ENCODE peak calls at places on chromosomes 3 and 15, in five cellular contexts. B is HepG2, A is K562, H is H1, Y is HCT116. W is an unnamed sample.

GRCh38 chr15:72982750-72983149 is 69.5 kb upstream of the NEO1 start:
- DNase-seq in Y (no peak), H (no peak), A (no peak), B (no peak), W (no peak)

GRCh38 chr3:158920375-158920774 is 118.5 kb downstream of the MFSD1 start:
- DNase-seq in Y (no peak), H (no peak), B (no peak), A (no peak), W (no peak)

GRCh38 chr3:170414202-170414663 is 4.4 kb upstream of the CLDN11 start:
- DNase-seq in A (peak), H (no peak), B (peak), Y (peak), W (peak)

GRCh38 chr3:136022518-136023263 is 57.2 kb downstream of the PPP2R3A start:
- DNase-seq in Y (no peak), A (no peak), H (no peak), B (no peak), W (no peak)

GRCh38 chr15:72141171-72142084 is 23.2 kb downstream of the SENP8 start:
- DNase-seq in H (no peak), A (no peak), B (peak), Y (no peak), W (peak)

GRCh38 chr3:45182915-45183881 is 37.0 kb upstream of the CDCP1 start:
- DNase-seq in B (peak), A (peak), H (peak), Y (peak), W (no peak)

GRCh38 chr3:188006726-188007393 is 147.1 kb upstream of the LPP start:
- DNase-seq in B (no peak), A (no peak), H (no peak), Y (no peak), W (no peak)

GRCh38 chr3:136547293-136547692 is 204.9 kb downstream of the STAG1 start:
- DNase-seq in H (no peak), Y (no peak), A (no peak), B (no peak), W (peak)

GRCh38 chr3:112848196-112848595 is 1.5 kb upstream of the CD200R1L start:
- DNase-seq in H (no peak), Y (no peak), B (no peak), A (no peak), W (no peak)

DNA sequence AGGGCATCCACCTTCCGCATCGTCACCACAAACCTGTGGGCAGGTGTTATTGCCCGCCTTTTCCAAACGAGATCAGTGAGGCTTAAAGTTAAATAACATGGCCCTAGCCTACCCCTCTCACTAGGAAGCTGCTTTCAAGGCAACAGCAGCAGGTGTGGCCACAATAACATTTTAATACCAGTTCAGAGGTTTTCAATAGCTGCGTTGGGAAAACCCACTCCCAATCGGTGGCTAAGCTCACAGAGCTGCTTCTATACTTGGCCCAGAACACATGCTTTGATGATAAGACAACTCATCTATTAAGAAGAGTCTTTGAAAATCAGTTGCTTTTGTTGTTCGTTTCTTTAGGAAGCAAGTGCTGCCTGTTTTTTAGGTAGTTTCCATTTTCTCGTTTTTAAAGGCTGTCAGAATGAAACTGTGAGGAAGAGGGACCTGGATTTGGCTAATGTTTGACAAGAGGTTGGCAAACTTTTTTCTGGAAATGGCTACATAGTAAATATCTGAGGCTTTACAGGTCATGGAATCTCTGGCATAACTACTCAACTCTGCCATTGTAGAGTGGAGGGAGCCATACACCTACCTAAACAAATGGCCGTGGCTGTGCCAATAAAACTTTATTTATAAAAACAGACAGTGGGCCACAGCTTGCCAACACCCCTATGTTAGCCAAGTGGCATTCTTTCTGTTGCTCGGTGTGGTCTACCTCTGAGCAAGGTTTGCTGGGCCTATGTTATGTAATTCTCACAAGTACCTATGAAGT is 179.6 kb downstream of the FEZF2 start:
- DNase-seq in B (no peak), H (no peak), Y (no peak), A (no peak), W (no peak)
- TF ChIP-seq SRF in B (no peak), H (no peak), Y (no peak), A (no peak), W (no peak)

DNA sequence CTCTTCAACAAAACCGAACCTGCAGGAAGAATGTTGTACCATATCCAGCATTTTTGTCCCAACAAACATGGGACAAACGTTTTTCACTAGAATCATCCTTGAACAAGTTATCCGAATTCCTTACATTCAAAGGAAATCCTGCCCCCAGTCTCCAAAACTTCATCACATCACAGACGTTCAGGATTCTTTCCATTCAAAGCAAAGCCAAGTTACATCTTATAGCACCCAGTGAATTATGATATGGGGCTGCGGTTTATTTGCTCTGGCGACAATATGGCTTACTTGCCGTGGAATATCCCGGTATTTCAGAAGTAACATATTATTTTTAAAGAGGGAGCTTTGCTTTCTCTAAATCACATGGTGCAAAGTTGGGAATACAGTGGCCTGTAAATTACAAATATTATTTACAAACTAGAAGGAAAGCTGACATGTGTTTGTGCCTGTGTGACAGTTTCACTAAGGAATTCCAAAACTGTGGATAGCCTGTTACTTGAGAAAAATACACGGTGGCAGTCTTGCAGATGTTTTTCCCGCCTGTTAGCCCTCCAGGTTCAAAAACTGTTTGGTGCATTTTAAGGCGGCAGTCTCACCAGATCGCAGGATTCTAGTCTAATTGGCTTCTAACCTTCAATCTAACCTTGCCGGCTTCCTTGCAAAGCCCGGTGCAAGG is 763 bp upstream of the MBNL1 start:
- DNase-seq in B (no peak), A (no peak), H (no peak), Y (no peak), W (no peak)
- TF ChIP-seq SRF in B (no peak), A (no peak), H (no peak), Y (no peak), W (no peak)

GRCh38 chr3:151330374-151330773 is 1.0 kb upstream of the P2RY13 start:
- DNase-seq in Y (no peak), H (no peak), B (no peak), A (no peak), W (no peak)

GRCh38 chr3:151327571-151328198 is 1.7 kb downstream of the P2RY13 start:
- DNase-seq in Y (no peak), B (no peak), A (no peak), H (no peak), W (no peak)

GRCh38 chr3:151328298-151329036 is 882 bp downstream of the P2RY13 start:
- DNase-seq in Y (no peak), H (no peak), A (no peak), B (no peak), W (no peak)

GRCh38 chr3:151329368-151329767 is at the start of gene P2RY13:
- DNase-seq in A (no peak), Y (no peak), H (no peak), B (no peak), W (no peak)

DNA sequence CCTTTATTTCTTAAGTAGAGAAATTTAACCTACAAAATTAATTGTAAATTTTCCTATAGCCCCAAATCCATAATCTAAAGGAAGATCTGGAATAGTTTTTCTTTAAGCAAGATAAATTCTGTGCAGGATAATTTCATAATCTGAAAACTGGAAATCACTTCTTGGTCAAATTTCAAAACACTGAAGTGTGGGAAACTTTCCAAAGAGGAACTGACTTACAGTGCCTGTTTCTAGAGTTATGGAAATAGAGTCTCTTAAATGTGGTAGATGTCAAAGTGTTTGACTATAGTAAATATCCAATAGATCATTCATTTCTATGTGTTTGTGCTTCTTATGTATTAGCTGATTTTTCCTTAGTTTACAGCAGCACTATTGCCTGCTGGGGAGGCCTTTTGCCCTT is 1.6 kb upstream of the P2RY13 start:
- DNase-seq in Y (no peak), B (no peak), H (no peak), A (no peak), W (no peak)
- TF ChIP-seq SRF in Y (no peak), B (no peak), H (no peak), A (no peak), W (no peak)

GRCh38 chr3:32423534-32423933 is 31.9 kb downstream of the CMTM7 start:
- DNase-seq in H (peak), Y (no peak), B (no peak), A (no peak), W (no peak)
- TF ChIP-seq SRF in H (no peak), Y (no peak), B (no peak), A (no peak), W (no peak)

DNA sequence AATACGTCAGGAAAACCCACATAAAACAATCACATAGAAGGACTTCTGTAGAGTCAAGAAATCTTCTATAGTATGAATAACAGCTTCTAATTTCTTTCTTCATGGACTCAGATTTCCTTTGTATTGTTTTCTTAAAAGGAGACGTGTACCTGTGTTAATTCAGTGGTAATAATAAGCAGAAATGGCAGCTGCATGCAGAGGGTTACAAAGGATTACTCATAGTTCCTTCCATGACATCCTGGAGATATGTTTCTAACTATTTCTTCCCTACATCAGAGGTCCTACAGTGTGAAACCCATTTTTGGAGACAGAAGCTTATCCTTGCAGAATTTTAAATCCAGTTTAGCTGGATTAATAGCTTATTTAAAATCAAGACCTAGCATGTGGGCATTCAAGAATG is 36.1 kb downstream of the FBXL22 start:
- DNase-seq in Y (no peak), A (no peak), H (no peak), B (no peak), W (no peak)
- TF ChIP-seq SRF in Y (no peak), A (no peak), H (no peak), B (no peak), W (no peak)

DNA sequence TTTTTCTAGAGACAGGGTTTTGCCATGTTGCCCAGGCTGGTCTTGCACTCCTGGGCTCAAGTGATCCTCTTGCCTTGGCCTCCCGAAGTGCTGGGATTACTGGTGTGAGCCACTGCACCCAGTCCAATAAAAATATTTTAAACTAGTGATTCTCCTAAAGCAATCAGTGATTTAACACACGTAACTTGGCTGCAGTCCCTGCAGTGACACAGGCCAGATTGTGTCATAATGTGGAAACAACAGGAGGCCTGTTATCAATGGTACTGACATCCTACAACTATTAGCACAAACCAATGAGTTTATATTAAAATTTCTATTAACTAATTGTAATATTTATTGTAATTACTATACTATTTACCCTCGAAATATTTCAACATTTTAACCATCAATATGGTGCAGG is 1.6 kb upstream of the SEC61A1 start:
- DNase-seq in Y (no peak), B (no peak), H (no peak), A (no peak), W (no peak)
- TF ChIP-seq SRF in Y (no peak), B (no peak), H (no peak), A (no peak), W (no peak)

GRCh38 chr15:55654541-55654940 is 66.4 kb upstream of the PYGO1 start:
- DNase-seq in A (no peak), Y (no peak), B (no peak), H (no peak), W (no peak)
- TF ChIP-seq SRF in A (no peak), Y (no peak), B (no peak), H (no peak), W (no peak)

DNA sequence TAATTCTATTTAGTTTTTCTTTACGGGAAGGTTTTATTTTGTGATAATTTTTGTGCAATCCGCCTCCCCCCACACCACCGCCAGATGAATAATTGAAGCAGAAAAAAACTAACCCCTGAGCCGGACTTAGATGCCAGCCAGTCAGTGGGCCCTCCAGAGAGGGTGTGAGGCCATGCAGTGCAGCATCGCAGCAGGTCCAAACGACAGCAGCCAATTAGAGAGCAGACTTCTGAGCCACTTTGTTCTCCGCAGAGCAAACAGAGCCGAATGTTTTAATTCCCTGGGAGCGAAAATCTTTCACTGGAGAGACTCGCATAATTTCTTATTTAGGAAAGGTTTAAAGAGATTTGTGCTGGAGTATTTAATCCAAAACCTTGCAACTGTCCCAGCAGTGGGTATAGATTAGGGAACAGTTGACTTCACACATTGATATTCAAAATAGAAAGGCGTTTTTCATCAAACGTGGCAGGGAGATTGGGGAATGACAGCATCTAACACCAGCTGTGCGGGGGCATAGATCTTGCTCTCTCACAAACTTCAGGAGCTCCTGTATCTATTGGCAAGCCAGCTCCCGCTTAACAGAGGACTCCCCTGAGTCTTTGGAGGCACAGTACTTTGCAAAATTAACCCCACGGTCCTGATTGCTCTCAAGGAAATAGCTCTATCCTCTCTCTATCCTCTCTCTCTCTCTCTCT is 168.1 kb downstream of the MEX3B start:
- DNase-seq in Y (no peak), B (no peak), A (no peak), H (no peak), W (no peak)
- TF ChIP-seq SRF in Y (no peak), B (no peak), A (no peak), H (no peak), W (no peak)

DNA sequence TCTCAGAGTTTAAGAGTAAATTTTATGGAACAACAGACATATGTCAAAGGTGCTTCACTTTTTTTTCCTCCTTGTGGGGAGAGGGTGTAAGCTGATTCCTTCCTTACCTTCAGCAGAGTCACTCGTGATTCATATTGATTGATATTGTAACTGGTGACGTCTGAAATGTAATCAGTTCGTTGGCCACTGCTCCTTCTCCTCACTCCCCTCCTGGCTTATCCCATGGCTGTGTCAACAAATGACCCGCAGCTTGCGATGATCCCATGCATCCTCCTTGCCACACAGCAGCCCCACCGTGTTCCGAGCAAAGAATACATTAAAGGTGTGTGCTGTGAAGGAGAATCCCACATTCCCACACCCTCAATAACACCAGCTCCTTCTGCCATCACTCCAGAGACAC is 7.3 kb downstream of the MGLL start:
- DNase-seq in Y (no peak), A (no peak), H (no peak), B (no peak), W (no peak)
- TF ChIP-seq SRF in Y (no peak), A (no peak), H (no peak), B (no peak), W (no peak)

DNA sequence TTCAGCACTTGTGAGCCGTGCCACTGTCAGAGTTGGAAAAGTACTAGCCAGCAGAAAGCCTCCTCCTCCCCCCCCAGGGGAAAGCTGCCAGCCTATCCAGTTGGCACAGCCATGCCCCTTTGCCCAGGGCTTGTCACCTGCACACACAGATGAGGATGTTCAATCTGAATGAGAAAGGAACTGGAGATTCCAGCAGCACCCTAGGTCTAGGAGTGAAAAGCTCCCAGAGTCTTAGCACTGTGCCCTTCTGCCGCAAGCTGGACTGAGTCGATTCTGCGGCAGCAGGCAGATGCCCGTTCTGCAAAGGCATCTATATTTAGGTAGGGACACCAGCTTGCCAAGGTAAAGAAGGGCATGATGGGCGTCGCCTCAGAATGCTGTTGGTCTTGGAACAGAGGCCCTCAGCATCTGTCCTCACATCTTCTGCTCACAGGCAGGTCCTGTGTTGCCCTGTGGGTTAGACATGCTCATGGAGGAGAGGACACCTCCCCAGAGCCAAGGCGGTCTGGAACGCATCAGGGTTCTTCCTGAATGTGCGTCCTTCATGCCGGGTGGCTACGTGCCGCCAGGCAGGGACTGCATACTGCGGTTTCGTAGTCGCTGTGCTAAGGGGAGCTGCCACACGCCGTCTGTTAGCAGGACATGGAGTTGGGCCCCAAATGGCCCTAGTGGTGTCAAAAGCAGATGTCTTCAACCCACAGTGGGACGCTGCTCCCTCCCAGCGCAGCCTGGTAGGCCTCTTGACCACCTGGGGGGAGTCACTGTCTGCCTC is 109.5 kb downstream of the VGLL4 start:
- DNase-seq in H (no peak), Y (no peak), B (no peak), A (no peak), W (no peak)
- TF ChIP-seq SRF in H (no peak), Y (no peak), B (no peak), A (no peak), W (no peak)

W was measured in GM12878.